ENCODE peak calls at places on chromosomes 12 and 14, in six cellular contexts. I, P, F, D, X and A are unnamed samples.

GRCh38 chr14:105881021-105881930 is 354.9 kb downstream of the TMEM121 start:
- DNase-seq in I (no peak), P (no peak), F (no peak), D (peak; percentile 1), X (no peak), A (no peak)

GRCh38 chr14:88233915-88234314 is 89.2 kb downstream of the KCNK10 start:
- DNase-seq in I (peak; percentile 79), P (no peak), F (no peak), D (peak; percentile 9), X (no peak), A (no peak)

GRCh38 chr12:20018406-20018805 is 349.9 kb upstream of the PDE3A start:
- DNase-seq in I (no peak), P (no peak), F (no peak), D (no peak), X (no peak), A (no peak)

GRCh38 chr12:44960856-44961255 is 84.7 kb upstream of the NELL2 start:
- DNase-seq in I (peak; percentile 64), P (no peak), F (no peak), D (no peak), X (no peak), A (no peak)

GRCh38 chr14:98949506-98950135 is 322.4 kb downstream of the BCL11B start:
- DNase-seq in I (no peak), P (no peak), F (no peak), D (no peak), X (no peak), A (no peak)

GRCh38 chr12:11812558-11813421 is 163.3 kb downstream of the ETV6 start:
- DNase-seq in I (peak; percentile 79), P (no peak), F (no peak), D (no peak), X (peak; percentile 27), A (no peak)

GRCh38 chr12:116673713-116674112 is 64.2 kb downstream of the SPRING1 start:
- DNase-seq in I (peak; percentile 75), P (no peak), F (no peak), D (no peak), X (no peak), A (no peak)

GRCh38 chr12:68565391-68565903 is 45.3 kb upstream of the RAP1B start:
- DNase-seq in I (no peak), P (no peak), F (peak; percentile 74), D (no peak), X (peak; percentile 88), A (no peak)

GRCh38 chr12:90510948-90511347 is 444.0 kb downstream of the CCER1 start:
- DNase-seq in I (no peak), P (no peak), F (no peak), D (no peak), X (peak; percentile 76), A (no peak)

GRCh38 chr12:126432780-126433179 is 1367.5 kb downstream of the AACS start:
- DNase-seq in I (no peak), P (no peak), F (no peak), D (no peak), X (no peak), A (no peak)

GRCh38 chr14:88228519-88229236 is 94.4 kb downstream of the KCNK10 start:
- DNase-seq in I (no peak), P (no peak), F (no peak), D (peak; percentile 27), X (no peak), A (no peak)

GRCh38 chr14:93688239-93688666 is 100.0 kb downstream of the PRIMA1 start:
- DNase-seq in I (peak; percentile 96), P (no peak), F (no peak), D (no peak), X (no peak), A (no peak)

GRCh38 chr12:57093412-57094193 is 4.7 kb downstream of the NAB2 start:
- DNase-seq in I (peak; percentile 75), P (no peak), F (no peak), D (peak; percentile 77), X (peak; percentile 90), A (no peak)

GRCh38 chr12:84842406-84843013 is 70.1 kb downstream of the SLC6A15 start:
- DNase-seq in I (peak; percentile 40), P (no peak), F (peak; percentile 10), D (no peak), X (peak; percentile 51), A (no peak)

GRCh38 chr14:33127531-33127930 is 188.9 kb downstream of the NPAS3 start:
- DNase-seq in I (peak; percentile 3), P (no peak), F (no peak), D (no peak), X (no peak), A (no peak)